ENCODE peak calls at places on chromosomes 5 and 9, in seven cellular contexts. U, X, H, E, S, B and A are unnamed samples.

GRCh38 chr9:92722386-92723298 is 42.0 kb downstream of the BICD2 start:
- DNase-seq in X (peak), H (no peak), B (no peak), E (no peak), S (no peak), U (no peak), A (no peak)

GRCh38 chr9:126165755-126166154 is 160.9 kb upstream of the MVB12B start:
- DNase-seq in X (no peak), B (no peak), U (no peak), S (no peak), H (no peak), E (no peak), A (no peak)

GRCh38 chr9:7976167-7976755 is 176.7 kb upstream of the DMAC1 start:
- DNase-seq in B (no peak), U (peak), X (no peak), E (no peak), H (no peak), S (no peak), A (no peak)

GRCh38 chr9:89850633-89851325 is 246.0 kb downstream of the GADD45G start:
- DNase-seq in S (no peak), U (no peak), X (peak), E (no peak), B (no peak), H (no peak), A (no peak)

GRCh38 chr5:170633235-170634041 is 129.6 kb downstream of the KCNIP1 start:
- DNase-seq in X (peak), B (peak), E (peak), U (no peak), H (peak), S (peak), A (peak)

GRCh38 chr5:175558801-175559480 is 80.6 kb downstream of the SFXN1 start:
- DNase-seq in U (no peak), H (no peak), B (no peak), S (no peak), E (no peak), X (no peak), A (no peak)

GRCh38 chr5:74641014-74641777 is 668 bp upstream of the ENC1 start:
- DNase-seq in B (no peak), H (peak), U (no peak), E (peak), X (peak), S (peak), A (peak)

GRCh38 chr5:72498284-72498683 is 8.9 kb downstream of the ZNF366 start:
- DNase-seq in H (no peak), X (no peak), E (no peak), S (no peak), U (no peak), B (no peak), A (no peak)

GRCh38 chr5:180377556-180378197 is 24.5 kb upstream of the GFPT2 start:
- DNase-seq in U (no peak), X (no peak), E (no peak), B (no peak), S (no peak), H (no peak), A (no peak)

GRCh38 chr9:137127301-137128157 is 11.4 kb upstream of the GRIN1 start:
- DNase-seq in S (no peak), B (no peak), X (peak), U (no peak), H (no peak), E (no peak), A (no peak)

DNA sequence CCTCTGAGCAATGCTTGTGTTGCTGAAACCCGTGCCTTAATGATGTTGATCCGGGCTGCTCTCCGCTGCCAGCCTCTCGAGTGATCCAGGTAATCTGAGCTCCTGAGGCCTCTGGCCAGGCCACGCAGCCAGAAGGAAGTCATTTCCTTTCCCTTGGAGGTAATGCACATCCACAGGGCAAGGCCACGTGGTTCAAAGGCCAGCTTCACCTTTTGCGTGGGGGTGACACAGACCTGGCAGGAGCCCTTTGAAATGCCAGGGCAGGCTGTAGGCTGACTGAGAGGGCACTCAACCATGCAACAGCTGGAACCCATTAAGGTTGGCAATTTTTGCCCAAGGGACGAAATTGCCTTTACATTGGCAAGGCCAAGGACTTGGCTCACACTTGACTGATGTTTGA is 80.4 kb downstream of the LIX1 start:
- DNase-seq in X (no peak), S (no peak), H (peak), U (no peak), B (no peak), E (no peak), A (peak)
- TF ChIP-seq CTCF in X (no peak), S (no peak), H (no peak), U (no peak), B (no peak), E (no peak), A (no peak)

GRCh38 chr9:93871286-93871685 is 83.9 kb downstream of the BARX1 start:
- DNase-seq in S (no peak), X (no peak), E (no peak), B (no peak), H (peak), U (no peak), A (no peak)
- TF ChIP-seq CTCF in S (no peak), X (no peak), E (no peak), B (no peak), H (peak), U (no peak), A (no peak)

GRCh38 chr9:119137479-119137878 is 231.8 kb downstream of the BRINP1 start:
- DNase-seq in X (no peak), H (no peak), S (no peak), B (no peak), U (no peak), E (no peak), A (no peak)
- TF ChIP-seq CTCF in X (no peak), H (no peak), S (no peak), B (no peak), U (no peak), E (no peak), A (no peak)

GRCh38 chr5:108637110-108637509 is 110.6 kb upstream of the FER start:
- DNase-seq in U (no peak), H (no peak), E (no peak), B (no peak), X (no peak), S (no peak), A (no peak)

GRCh38 chr5:108634251-108634950 is 113.3 kb upstream of the FER start:
- DNase-seq in B (no peak), U (no peak), E (no peak), S (no peak), X (no peak), H (no peak), A (no peak)

GRCh38 chr5:108636135-108636888 is 111.4 kb upstream of the FER start:
- DNase-seq in U (no peak), S (no peak), X (no peak), E (no peak), B (no peak), H (no peak), A (no peak)

GRCh38 chr5:108638021-108638420 is 109.7 kb upstream of the FER start:
- DNase-seq in E (no peak), H (no peak), S (no peak), U (no peak), B (no peak), X (no peak), A (no peak)

GRCh38 chr5:108634951-108635288 is 112.8 kb upstream of the FER start:
- DNase-seq in S (no peak), U (no peak), E (no peak), H (no peak), B (no peak), X (no peak), A (no peak)
- TF ChIP-seq CTCF in S (no peak), U (no peak), E (no peak), H (no peak), B (no peak), X (no peak), A (no peak)

GRCh38 chr9:86185872-86186271 is 73.6 kb downstream of the C9orf153 start:
- DNase-seq in X (no peak), S (no peak), E (no peak), B (no peak), U (no peak), H (no peak), A (no peak)

GRCh38 chr9:86184125-86184524 is 75.3 kb downstream of the C9orf153 start:
- DNase-seq in S (no peak), H (no peak), X (no peak), E (no peak), U (no peak), B (no peak), A (no peak)

GRCh38 chr9:86183225-86183808 is 76.1 kb downstream of the C9orf153 start:
- DNase-seq in S (no peak), E (no peak), U (no peak), B (no peak), H (no peak), X (no peak), A (no peak)

GRCh38 chr9:86186696-86187095 is 72.8 kb downstream of the C9orf153 start:
- DNase-seq in B (no peak), S (no peak), H (no peak), X (no peak), E (no peak), U (no peak), A (no peak)

GRCh38 chr9:86187121-86187520 is 72.3 kb downstream of the C9orf153 start:
- DNase-seq in E (no peak), B (no peak), U (no peak), S (no peak), X (no peak), H (peak), A (no peak)
- TF ChIP-seq CTCF in E (no peak), B (no peak), U (no peak), S (no peak), X (no peak), H (peak), A (no peak)

GRCh38 chr5:110588241-110588962 is 138.1 kb downstream of the TMEM232 start:
- DNase-seq in S (no peak), H (no peak), U (no peak), E (no peak), B (no peak), X (no peak), A (no peak)

GRCh38 chr5:110594866-110595265 is 131.6 kb downstream of the TMEM232 start:
- DNase-seq in X (no peak), E (no peak), S (no peak), B (no peak), H (no peak), U (no peak), A (no peak)

DNA sequence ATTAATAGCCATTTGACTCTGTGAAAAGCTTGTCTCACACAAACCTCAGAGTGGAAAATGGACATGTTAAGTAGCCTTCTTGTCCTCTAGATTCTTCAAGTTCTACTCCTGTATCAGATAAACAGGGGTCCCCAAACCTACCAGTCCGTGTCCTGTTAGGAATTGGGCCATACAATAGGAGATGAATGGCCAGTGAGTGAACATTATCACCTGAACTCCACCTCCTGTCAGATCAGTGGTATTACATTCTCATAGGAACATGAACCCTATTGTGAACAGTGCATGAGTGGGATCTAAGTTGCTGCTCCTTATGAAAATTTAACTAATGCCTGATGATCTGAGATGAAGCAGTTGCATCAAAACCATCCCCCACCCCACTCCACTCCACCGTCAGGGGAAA is 136.3 kb downstream of the TMEM232 start:
- DNase-seq in H (no peak), B (no peak), U (no peak), X (no peak), E (no peak), S (no peak), A (no peak)
- TF ChIP-seq CTCF in H (peak), B (peak), U (peak), X (no peak), E (peak), S (no peak), A (peak)

DNA sequence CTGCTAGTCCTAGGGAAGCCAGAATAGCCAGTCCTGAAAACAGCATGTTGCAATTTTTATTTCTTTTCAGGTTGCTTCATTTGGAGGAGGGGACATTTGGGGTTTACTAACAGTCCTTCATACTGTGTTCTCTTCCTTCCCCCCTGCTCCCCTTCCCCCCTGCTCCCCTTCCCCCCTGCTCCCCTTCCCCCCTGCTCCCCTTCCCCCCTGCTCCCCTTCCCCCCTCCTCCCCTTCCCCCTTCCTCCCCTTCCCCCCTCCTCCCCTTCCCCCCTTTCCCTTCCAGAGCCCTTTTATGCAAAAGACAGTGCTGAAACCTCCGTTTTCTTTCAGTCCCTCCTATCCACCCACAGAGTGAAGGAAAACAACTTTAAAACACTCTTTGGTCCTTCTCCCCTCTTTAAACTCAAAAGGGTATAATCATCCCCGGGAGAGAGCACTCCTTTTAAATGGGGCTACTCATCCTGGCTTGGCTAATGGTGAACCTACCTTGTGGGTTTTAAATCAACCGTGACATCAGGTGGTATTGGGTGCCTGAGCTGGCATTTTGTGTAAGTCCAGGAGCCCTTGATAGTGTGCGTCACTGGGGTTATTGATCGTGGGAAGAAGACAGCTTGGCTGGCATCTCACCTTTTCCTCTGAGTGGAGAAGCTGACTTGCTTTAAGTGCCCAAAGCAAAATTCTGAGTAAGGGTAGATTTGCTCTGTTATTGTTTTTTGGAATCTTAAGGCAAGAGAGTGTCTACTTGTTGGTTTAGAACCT is 2.6 kb downstream of the LARP1 start:
- DNase-seq in B (no peak), X (peak), H (no peak), S (no peak), U (no peak), E (no peak), A (no peak)
- TF ChIP-seq CTCF in B (no peak), X (no peak), H (no peak), S (no peak), U (no peak), E (no peak), A (no peak)